ENCODE peak calls at places on chromosomes 16 and 17, in ten cellular contexts. One of them, this sample, is unnamed.

GRCh38 chr17:62665599-62665998 is 38.1 kb downstream of the MRC2 start:
- DNase-seq in EL: no peak
- DNase-seq in Daoy: no peak
- DNase-seq in cardiac fibroblast: no peak
- DNase-seq in activated naive CD4-positive, alpha-beta T cell: no peak
- DNase-seq in H54: no peak
- DNase-seq in astrocyte of the cerebellum: no peak
- DNase-seq in AG20443: no peak
- DNase-seq in T-cell: no peak
- DNase-seq in thyroid gland: no peak
- DNase-seq in this sample: no peak

GRCh38 chr16:47925811-47926460 is 229.9 kb downstream of the ABCC12 start:
- DNase-seq in astrocyte of the cerebellum: no peak
- DNase-seq in activated naive CD4-positive, alpha-beta T cell: no peak
- DNase-seq in AG20443: no peak
- DNase-seq in H54: peak
- DNase-seq in Daoy: no peak
- DNase-seq in EL: peak
- DNase-seq in T-cell: no peak
- DNase-seq in cardiac fibroblast: peak
- DNase-seq in thyroid gland: no peak
- DNase-seq in this sample: no peak

GRCh38 chr16:11117576-11118211 is 138.3 kb downstream of the SOCS1 start:
- DNase-seq in T-cell: no peak
- DNase-seq in Daoy: no peak
- DNase-seq in cardiac fibroblast: no peak
- DNase-seq in thyroid gland: no peak
- DNase-seq in activated naive CD4-positive, alpha-beta T cell: no peak
- DNase-seq in EL: no peak
- DNase-seq in astrocyte of the cerebellum: no peak
- DNase-seq in H54: no peak
- DNase-seq in AG20443: no peak
- DNase-seq in this sample: no peak

GRCh38 chr17:62859146-62859545 is 51.0 kb upstream of the MARCHF10 start:
- DNase-seq in H54: no peak
- DNase-seq in astrocyte of the cerebellum: peak
- DNase-seq in Daoy: no peak
- DNase-seq in activated naive CD4-positive, alpha-beta T cell: no peak
- DNase-seq in AG20443: no peak
- DNase-seq in cardiac fibroblast: peak
- DNase-seq in T-cell: no peak
- DNase-seq in thyroid gland: no peak
- DNase-seq in EL: peak
- DNase-seq in this sample: peak

GRCh38 chr17:9271989-9272388 is 250.7 kb downstream of the NTN1 start:
- DNase-seq in AG20443: no peak
- DNase-seq in H54: no peak
- DNase-seq in T-cell: no peak
- DNase-seq in activated naive CD4-positive, alpha-beta T cell: no peak
- DNase-seq in EL: no peak
- DNase-seq in thyroid gland: no peak
- DNase-seq in Daoy: no peak
- DNase-seq in cardiac fibroblast: no peak
- DNase-seq in astrocyte of the cerebellum: no peak
- DNase-seq in this sample: no peak

GRCh38 chr17:40350410-40351184 is 13.9 kb downstream of the GJD3 start:
- DNase-seq in T-cell: no peak
- DNase-seq in cardiac fibroblast: peak
- DNase-seq in EL: no peak
- DNase-seq in astrocyte of the cerebellum: no peak
- DNase-seq in Daoy: no peak
- DNase-seq in thyroid gland: no peak
- DNase-seq in AG20443: no peak
- DNase-seq in H54: no peak
- DNase-seq in activated naive CD4-positive, alpha-beta T cell: no peak
- DNase-seq in this sample: peak

GRCh38 chr16:3095869-3096268 is 3.2 kb downstream of the ZSCAN10 start:
- DNase-seq in activated naive CD4-positive, alpha-beta T cell: peak
- DNase-seq in AG20443: peak
- DNase-seq in Daoy: no peak
- DNase-seq in H54: no peak
- DNase-seq in thyroid gland: no peak
- DNase-seq in T-cell: peak
- DNase-seq in astrocyte of the cerebellum: no peak
- DNase-seq in cardiac fibroblast: peak
- DNase-seq in EL: peak
- DNase-seq in this sample: no peak

GRCh38 chr16:8901318-8901861 is 19.2 kb downstream of the LITAFD start:
- DNase-seq in cardiac fibroblast: no peak
- DNase-seq in H54: no peak
- DNase-seq in EL: no peak
- DNase-seq in T-cell: no peak
- DNase-seq in astrocyte of the cerebellum: no peak
- DNase-seq in Daoy: no peak
- DNase-seq in thyroid gland: no peak
- DNase-seq in AG20443: no peak
- DNase-seq in activated naive CD4-positive, alpha-beta T cell: no peak
- DNase-seq in this sample: no peak

GRCh38 chr16:266258-267164 is 9.2 kb downstream of the RGS11 start:
- DNase-seq in Daoy: no peak
- DNase-seq in astrocyte of the cerebellum: no peak
- DNase-seq in EL: no peak
- DNase-seq in activated naive CD4-positive, alpha-beta T cell: no peak
- DNase-seq in cardiac fibroblast: no peak
- DNase-seq in T-cell: no peak
- DNase-seq in H54: no peak
- DNase-seq in thyroid gland: no peak
- DNase-seq in AG20443: no peak
- DNase-seq in this sample: no peak

This sample was measured in LHCN-M2.